ENCODE peak calls at places on chromosomes 16 and 17, in four cellular contexts. One of them, this sample, is unnamed.

GRCh38 chr16:14368399-14368798 is 261.7 kb downstream of the PARN start:
- DNase-seq in neural crest cell: no peak
- DNase-seq in T-helper 1 cell: no peak
- DNase-seq in T follicular helper cell: no peak
- DNase-seq in this sample: no peak

GRCh38 chr17:9230346-9230745 is 209.0 kb downstream of the NTN1 start:
- DNase-seq in neural crest cell: no peak
- DNase-seq in T-helper 1 cell: no peak
- DNase-seq in T follicular helper cell: no peak
- DNase-seq in this sample: no peak

GRCh38 chr16:56357291-56357764 is 68.0 kb downstream of the AMFR start:
- DNase-seq in neural crest cell: no peak
- DNase-seq in T-helper 1 cell: no peak
- DNase-seq in T follicular helper cell: no peak
- DNase-seq in this sample: no peak

GRCh38 chr16:88913870-88914269 is 47.4 kb upstream of the PABPN1L start:
- DNase-seq in neural crest cell: no peak
- DNase-seq in T-helper 1 cell: no peak
- DNase-seq in T follicular helper cell: no peak
- DNase-seq in this sample: no peak

GRCh38 chr17:70181376-70181775 is 12.0 kb downstream of the KCNJ2 start:
- DNase-seq in neural crest cell: no peak
- DNase-seq in T-helper 1 cell: no peak
- DNase-seq in T follicular helper cell: no peak
- DNase-seq in this sample: no peak

GRCh38 chr17:30380106-30380420 is 1.3 kb downstream of the CPD start:
- DNase-seq in neural crest cell: no peak
- DNase-seq in T-helper 1 cell: no peak
- DNase-seq in T follicular helper cell: no peak
- DNase-seq in this sample: no peak

GRCh38 chr17:80920406-80920805 is 71.2 kb upstream of the CHMP6 start:
- DNase-seq in neural crest cell: no peak
- DNase-seq in T-helper 1 cell: no peak
- DNase-seq in T follicular helper cell: no peak
- DNase-seq in this sample: no peak

GRCh38 chr17:49861150-49861884 is 13.4 kb upstream of the TAC4 start:
- DNase-seq in neural crest cell: peak
- DNase-seq in T-helper 1 cell: no peak
- DNase-seq in T follicular helper cell: peak
- DNase-seq in this sample: peak

GRCh38 chr17:32769846-32770245 is 107.1 kb downstream of the MYO1D start:
- DNase-seq in neural crest cell: no peak
- DNase-seq in T-helper 1 cell: no peak
- DNase-seq in T follicular helper cell: no peak
- DNase-seq in this sample: no peak

GRCh38 chr17:78573955-78574354 is 3.2 kb downstream of the DNAH17 start:
- DNase-seq in neural crest cell: no peak
- DNase-seq in T-helper 1 cell: no peak
- DNase-seq in T follicular helper cell: no peak
- DNase-seq in this sample: no peak

GRCh38 chr17:81976332-81977210 is 858 bp upstream of the ASPSCR1 start:
- DNase-seq in neural crest cell: no peak
- DNase-seq in T-helper 1 cell: no peak
- DNase-seq in T follicular helper cell: no peak
- DNase-seq in this sample: peak

GRCh38 chr16:17368951-17369350 is 101.8 kb downstream of the XYLT1 start:
- DNase-seq in neural crest cell: no peak
- DNase-seq in T-helper 1 cell: no peak
- DNase-seq in T follicular helper cell: no peak
- DNase-seq in this sample: no peak

GRCh38 chr17:13874817-13875216 is 194.5 kb upstream of the COX10 start:
- DNase-seq in neural crest cell: no peak
- DNase-seq in T-helper 1 cell: no peak
- DNase-seq in T follicular helper cell: no peak
- DNase-seq in this sample: no peak

GRCh38 chr17:76727745-76728456 is 1.3 kb downstream of the METTL23 start:
- DNase-seq in neural crest cell: no peak
- DNase-seq in T-helper 1 cell: no peak
- DNase-seq in T follicular helper cell: no peak
- DNase-seq in this sample: no peak

GRCh38 chr17:66431910-66432309 is 129.5 kb downstream of the PRKCA start:
- DNase-seq in neural crest cell: no peak
- DNase-seq in T-helper 1 cell: no peak
- DNase-seq in T follicular helper cell: no peak
- DNase-seq in this sample: no peak

GRCh38 chr17:19306160-19307111 is 56.1 kb downstream of the B9D1 start:
- DNase-seq in neural crest cell: no peak
- DNase-seq in T-helper 1 cell: no peak
- DNase-seq in T follicular helper cell: peak
- DNase-seq in this sample: peak

GRCh38 chr17:36933174-36934143 is 3.8 kb upstream of the LHX1 start:
- DNase-seq in neural crest cell: no peak
- DNase-seq in T-helper 1 cell: no peak
- DNase-seq in T follicular helper cell: no peak
- DNase-seq in this sample: no peak

GRCh38 chr17:21033350-21033749 is 9.5 kb downstream of the USP22 start:
- DNase-seq in neural crest cell: no peak
- DNase-seq in T-helper 1 cell: no peak
- DNase-seq in T follicular helper cell: no peak
- DNase-seq in this sample: no peak

GRCh38 chr17:27244481-27245223 is 49.3 kb upstream of the WSB1 start:
- DNase-seq in neural crest cell: no peak
- DNase-seq in T-helper 1 cell: no peak
- DNase-seq in T follicular helper cell: no peak
- DNase-seq in this sample: no peak

GRCh38 chr17:71033336-71033735 is 864.0 kb downstream of the KCNJ2 start:
- DNase-seq in neural crest cell: no peak
- DNase-seq in T-helper 1 cell: no peak
- DNase-seq in T follicular helper cell: no peak
- DNase-seq in this sample: no peak

This sample was measured in Caco-2.